ENCODE peak calls at places on chromosomes 12 and 14, in nine cellular contexts. L, G, E, A, F, W, Z, R and Q are unnamed samples.

GRCh38 chr14:36941783-36942521 is 230.5 kb downstream of the SLC25A21 start:
- DNase-seq in L (peak), F (peak), A (no peak), W (peak), Z (no peak), G (peak), R (no peak), E (peak), Q (peak)

GRCh38 chr12:92561543-92561899 is 141.3 kb upstream of the PLEKHG7 start:
- DNase-seq in W (no peak), Z (no peak), G (peak), E (peak), R (no peak), A (no peak), L (no peak), F (no peak), Q (peak)

GRCh38 chr14:63438065-63438757 is 105.0 kb downstream of the PPP2R5E start:
- DNase-seq in G (peak), R (peak), L (peak), F (peak), W (no peak), Z (peak), E (peak), A (no peak), Q (peak)

GRCh38 chr14:35326364-35326763 is 34.2 kb downstream of the PSMA6 start:
- DNase-seq in G (no peak), R (no peak), F (no peak), E (no peak), W (no peak), A (no peak), Z (no peak), L (no peak), Q (no peak)

GRCh38 chr12:12439636-12440035 is 82.8 kb downstream of the BORCS5 start:
- DNase-seq in Z (peak), A (no peak), F (no peak), R (peak), L (no peak), E (peak), W (peak), G (peak), Q (no peak)

GRCh38 chr14:44462372-44462771 is 44.7 kb downstream of the FSCB start:
- DNase-seq in L (no peak), A (no peak), E (no peak), F (no peak), Z (no peak), G (no peak), W (no peak), R (no peak), Q (peak)

GRCh38 chr12:6372403-6373003 is 2.9 kb downstream of the SCNN1A start:
- DNase-seq in L (no peak), F (peak), Z (no peak), W (peak), E (peak), A (no peak), R (peak), G (peak), Q (peak)

GRCh38 chr12:114820773-114821172 is 136.8 kb upstream of the TBX3 start:
- DNase-seq in A (no peak), L (no peak), F (no peak), Z (no peak), W (no peak), R (no peak), E (no peak), G (no peak), Q (peak)

GRCh38 chr12:89889051-89889450 is 180.4 kb upstream of the ATP2B1 start:
- DNase-seq in F (no peak), Z (no peak), L (no peak), G (peak), R (no peak), W (no peak), A (no peak), E (peak), Q (no peak)

GRCh38 chr14:94337274-94337673 is 14.1 kb upstream of the SERPINA6 start:
- DNase-seq in R (no peak), F (no peak), W (no peak), E (peak), L (no peak), G (peak), Z (no peak), A (no peak), Q (no peak)

GRCh38 chr12:121240484-121241202 is 30.7 kb downstream of the P2RX4 start:
- DNase-seq in R (no peak), Z (peak), E (no peak), L (no peak), W (no peak), F (no peak), G (peak), A (peak), Q (no peak)

GRCh38 chr14:23539209-23539866 is 12.2 kb downstream of the ZFHX2 start:
- DNase-seq in L (peak), W (peak), A (no peak), Z (no peak), R (no peak), E (peak), G (peak), F (no peak), Q (peak)

GRCh38 chr14:90168425-90169105 is 87.8 kb upstream of the PSMC1 start:
- DNase-seq in Z (no peak), G (peak), A (no peak), E (peak), L (no peak), W (no peak), R (no peak), F (no peak), Q (no peak)

GRCh38 chr12:58470266-58471010 is 449.9 kb downstream of the LRIG3 start:
- DNase-seq in E (no peak), A (no peak), W (peak), R (no peak), F (no peak), G (no peak), Z (no peak), L (no peak), Q (no peak)

GRCh38 chr12:47882796-47883546 is 21.8 kb downstream of the VDR start:
- DNase-seq in E (peak), R (peak), W (no peak), Z (no peak), A (no peak), F (no peak), L (no peak), G (no peak), Q (peak)

GRCh38 chr12:106719879-106720278 is 54.6 kb upstream of the RIC8B start:
- DNase-seq in R (no peak), L (no peak), Z (no peak), E (no peak), G (no peak), W (no peak), F (no peak), A (no peak), Q (no peak)

GRCh38 chr14:35754671-35755070 is 54.4 kb downstream of the RALGAPA1 start:
- DNase-seq in L (no peak), E (no peak), Z (no peak), G (no peak), R (no peak), A (no peak), W (no peak), F (no peak), Q (no peak)